ENCODE peak calls at places on chromosomes 5 and 9, in ten cellular contexts. I is iris pigment epithelial cell; E is ovary; B is T-helper 2 cell; Q is H7; D is stimulated activated CD4-positive, alpha-beta T cell treated with anti-CD3 and anti-CD28 coated beads, Interleukin-2, amount 100 ng/mL, for 48 hours; P is left colon; K is sigmoid colon; T is NCI-H774; M is posterior vena cava. S is an unnamed sample.

GRCh38 chr5:128965011-128965637 is at the start of gene SLC27A6:
- DNase-seq in Q (peak), M (peak), B (no peak), E (no peak), P (no peak), T (peak), D (no peak), K (peak), I (no peak), S (peak)

GRCh38 chr9:135247174-135247930 is 159.9 kb downstream of the OLFM1 start:
- DNase-seq in M (peak), K (peak), I (no peak), Q (no peak), D (no peak), E (no peak), B (no peak), T (no peak), P (no peak), S (peak)

GRCh38 chr5:179733764-179734126 is 1.1 kb downstream of the MAML1 start:
- DNase-seq in Q (no peak), M (no peak), T (no peak), E (no peak), D (no peak), I (no peak), K (no peak), B (no peak), P (no peak), S (peak)

GRCh38 chr5:77776606-77777206 is 567 bp upstream of the TBCA start:
- DNase-seq in P (no peak), T (no peak), B (no peak), Q (no peak), M (no peak), I (peak), K (no peak), E (no peak), D (no peak), S (no peak)

GRCh38 chr9:97930972-97931371 is 7.0 kb downstream of the HEMGN start:
- DNase-seq in P (no peak), D (no peak), K (no peak), Q (no peak), T (no peak), B (no peak), M (no peak), E (no peak), I (no peak), S (no peak)

GRCh38 chr9:16510506-16510905 is 360.0 kb downstream of the BNC2 start:
- DNase-seq in K (no peak), B (no peak), P (no peak), E (no peak), M (no peak), I (no peak), Q (no peak), T (no peak), D (no peak), S (no peak)

GRCh38 chr9:81108821-81109220 is 580.5 kb downstream of the TLE1 start:
- DNase-seq in I (no peak), K (no peak), E (no peak), T (no peak), M (no peak), Q (no peak), B (no peak), D (no peak), P (no peak), S (no peak)

GRCh38 chr5:54251981-54252380 is 58.4 kb downstream of the ARL15 start:
- DNase-seq in D (no peak), K (no peak), P (no peak), M (no peak), Q (no peak), I (peak), B (no peak), T (no peak), E (no peak), S (no peak)

GRCh38 chr5:127290019-127290945 is at the start of gene MEGF10:
- DNase-seq in M (peak), B (no peak), P (no peak), K (no peak), T (no peak), I (peak), Q (peak), D (peak), E (no peak), S (peak)

GRCh38 chr5:66582499-66582898 is 13.7 kb upstream of the MAST4 start:
- DNase-seq in M (no peak), B (no peak), P (no peak), I (no peak), K (no peak), T (no peak), E (no peak), D (no peak), Q (no peak), S (no peak)

S was measured in osteoblast.